ENCODE peak calls at places on chromosomes 6 and 20, in five cellular contexts. Z is cardiac muscle cell, K is heart left ventricle, V is BE2C, C is ascending aorta. S is an unnamed sample.

GRCh38 chr6:107460074-107460631 is 789 bp upstream of the PDSS2 start:
- DNase-seq in Z (peak; percentile 45), K (no peak), V (no peak), C (no peak), S (no peak)

GRCh38 chr6:165497472-165497871 is 165.6 kb downstream of the PDE10A start:
- DNase-seq in Z (no peak), K (no peak), V (no peak), C (no peak), S (no peak)

GRCh38 chr6:100269189-100269588 is 195.5 kb downstream of the SIM1 start:
- DNase-seq in Z (peak; percentile 78), K (no peak), V (no peak), C (no peak), S (no peak)

GRCh38 chr6:52937908-52938307 is 28.4 kb upstream of the GSTA3 start:
- DNase-seq in Z (no peak), K (no peak), V (no peak), C (no peak), S (no peak)

GRCh38 chr6:1286972-1287600 is 24.8 kb upstream of the FOXQ1 start:
- DNase-seq in Z (peak; percentile 86), K (no peak), V (no peak), C (no peak), S (peak; percentile 87)

GRCh38 chr6:149942461-149942829 is 631 bp downstream of the ULBP2 start:
- DNase-seq in Z (no peak), K (no peak), V (no peak), C (peak; percentile 62), S (no peak)

GRCh38 chr6:114419175-114419574 is 76.4 kb upstream of the HS3ST5 start:
- DNase-seq in Z (no peak), K (no peak), V (no peak), C (no peak), S (no peak)

GRCh38 chr6:47477497-47478232 is at the start of gene CD2AP:
- DNase-seq in Z (peak; percentile 83), K (peak; percentile 88), V (peak; percentile 88), C (peak; percentile 89), S (peak; percentile 89)

GRCh38 chr20:10200329-10200728 is 18.3 kb upstream of the SNAP25 start:
- DNase-seq in Z (no peak), K (no peak), V (no peak), C (no peak), S (no peak)

GRCh38 chr6:38579010-38579628 is 60.6 kb downstream of the BTBD9 start:
- DNase-seq in Z (peak; percentile 20), K (no peak), V (no peak), C (no peak), S (no peak)

GRCh38 chr6:114000066-114000465 is 29.1 kb upstream of the HDAC2 start:
- DNase-seq in Z (no peak), K (no peak), V (no peak), C (no peak), S (no peak)

GRCh38 chr6:13762648-13763441 is 51.2 kb upstream of the RANBP9 start:
- DNase-seq in Z (peak; percentile 95), K (no peak), V (no peak), C (peak; percentile 87), S (no peak)

GRCh38 chr20:62704341-62704948 is 4.2 kb upstream of the NTSR1 start:
- DNase-seq in Z (peak; percentile 91), K (peak; percentile 87), V (peak; percentile 99), C (peak; percentile 73), S (peak; percentile 80)

GRCh38 chr20:20824924-20825584 is 112.6 kb upstream of the RALGAPA2 start:
- DNase-seq in Z (peak; percentile 55), K (peak; percentile 60), V (peak; percentile 67), C (no peak), S (peak; percentile 68)

GRCh38 chr6:126888727-126889725 is 229.4 kb upstream of the RSPO3 start:
- DNase-seq in Z (no peak), K (no peak), V (no peak), C (no peak), S (no peak)

GRCh38 chr20:46853926-46854325 is 40.7 kb upstream of the EYA2 start:
- DNase-seq in Z (no peak), K (no peak), V (no peak), C (no peak), S (no peak)

GRCh38 chr6:52416629-52417151 is 3.5 kb upstream of the EFHC1 start:
- DNase-seq in Z (peak; percentile 70), K (no peak), V (peak; percentile 36), C (peak; percentile 61), S (no peak)

GRCh38 chr6:16181429-16182359 is 52.8 kb downstream of the MYLIP start:
- DNase-seq in Z (no peak), K (no peak), V (no peak), C (no peak), S (peak; percentile 56)

GRCh38 chr6:17478223-17478907 is 85.0 kb downstream of the CAP2 start:
- DNase-seq in Z (peak; percentile 24), K (no peak), V (no peak), C (no peak), S (no peak)

GRCh38 chr6:127518710-127519468 is at the start of gene MTCL3:
- DNase-seq in Z (peak; percentile 58), K (no peak), V (peak; percentile 96), C (no peak), S (no peak)

GRCh38 chr6:80720824-80721223 is 614.4 kb downstream of the BCKDHB start:
- DNase-seq in Z (no peak), K (no peak), V (no peak), C (no peak), S (no peak)

GRCh38 chr6:40788661-40789111 is 201.5 kb upstream of the LRFN2 start:
- DNase-seq in Z (peak; percentile 23), K (no peak), V (peak; percentile 46), C (no peak), S (no peak)

GRCh38 chr6:44009425-44010321 is 117.6 kb downstream of the MRPL14 start:
- DNase-seq in Z (no peak), K (peak; percentile 60), V (no peak), C (no peak), S (no peak)

GRCh38 chr6:151716446-151717047 is 90.9 kb upstream of the ESR1 start:
- DNase-seq in Z (no peak), K (no peak), V (no peak), C (no peak), S (peak; percentile 54)

GRCh38 chr6:37396571-37397185 is 36.3 kb upstream of the CMTR1 start:
- DNase-seq in Z (peak; percentile 93), K (no peak), V (peak; percentile 32), C (no peak), S (no peak)

GRCh38 chr20:50726955-50727791 is 4.2 kb upstream of the PARD6B start:
- DNase-seq in Z (no peak), K (no peak), V (no peak), C (no peak), S (no peak)

GRCh38 chr20:56974499-56975250 is 291.8 kb downstream of the BMP7 start:
- DNase-seq in Z (peak; percentile 62), K (no peak), V (peak; percentile 46), C (no peak), S (no peak)

GRCh38 chr6:152089992-152090391 is 282.5 kb downstream of the ESR1 start:
- DNase-seq in Z (peak; percentile 62), K (no peak), V (no peak), C (peak; percentile 80), S (no peak)

GRCh38 chr20:59087829-59088433 is 45.3 kb upstream of the PRELID3B start:
- DNase-seq in Z (peak; percentile 70), K (peak; percentile 82), V (peak; percentile 83), C (peak; percentile 84), S (peak; percentile 88)

GRCh38 chr6:111534366-111534765 is 51.3 kb upstream of the REV3L start:
- DNase-seq in Z (peak; percentile 49), K (peak; percentile 76), V (peak; percentile 76), C (no peak), S (peak; percentile 68)

GRCh38 chr6:48542191-48542590 is 431.2 kb upstream of the PTCHD4 start:
- DNase-seq in Z (peak; percentile 37), K (no peak), V (no peak), C (no peak), S (no peak)

GRCh38 chr20:8735674-8736073 is 333.2 kb upstream of the PLCB4 start:
- DNase-seq in Z (no peak), K (no peak), V (no peak), C (no peak), S (no peak)

GRCh38 chr20:53914091-53914860 is 156.1 kb downstream of the BCAS1 start:
- DNase-seq in Z (peak; percentile 69), K (no peak), V (no peak), C (no peak), S (no peak)
- TF ChIP-seq CTCF in Z (peak; percentile 7), K (no peak), V (no peak), C (no peak), S (no peak)

GRCh38 chr6:25972902-25973301 is 10.3 kb downstream of the TRIM38 start:
- DNase-seq in Z (no peak), K (no peak), V (no peak), C (no peak), S (no peak)
- H3K4me1 ChIP-seq in Z (no peaks in the 10 kb centered on the region), K (peaks cover 4% of the 10 kb centered on the region), V (no peaks in the 10 kb centered on the region), C (peaks cover 11% of the 10 kb centered on the region), S (peaks cover 37% of the 10 kb centered on the region)

DNA sequence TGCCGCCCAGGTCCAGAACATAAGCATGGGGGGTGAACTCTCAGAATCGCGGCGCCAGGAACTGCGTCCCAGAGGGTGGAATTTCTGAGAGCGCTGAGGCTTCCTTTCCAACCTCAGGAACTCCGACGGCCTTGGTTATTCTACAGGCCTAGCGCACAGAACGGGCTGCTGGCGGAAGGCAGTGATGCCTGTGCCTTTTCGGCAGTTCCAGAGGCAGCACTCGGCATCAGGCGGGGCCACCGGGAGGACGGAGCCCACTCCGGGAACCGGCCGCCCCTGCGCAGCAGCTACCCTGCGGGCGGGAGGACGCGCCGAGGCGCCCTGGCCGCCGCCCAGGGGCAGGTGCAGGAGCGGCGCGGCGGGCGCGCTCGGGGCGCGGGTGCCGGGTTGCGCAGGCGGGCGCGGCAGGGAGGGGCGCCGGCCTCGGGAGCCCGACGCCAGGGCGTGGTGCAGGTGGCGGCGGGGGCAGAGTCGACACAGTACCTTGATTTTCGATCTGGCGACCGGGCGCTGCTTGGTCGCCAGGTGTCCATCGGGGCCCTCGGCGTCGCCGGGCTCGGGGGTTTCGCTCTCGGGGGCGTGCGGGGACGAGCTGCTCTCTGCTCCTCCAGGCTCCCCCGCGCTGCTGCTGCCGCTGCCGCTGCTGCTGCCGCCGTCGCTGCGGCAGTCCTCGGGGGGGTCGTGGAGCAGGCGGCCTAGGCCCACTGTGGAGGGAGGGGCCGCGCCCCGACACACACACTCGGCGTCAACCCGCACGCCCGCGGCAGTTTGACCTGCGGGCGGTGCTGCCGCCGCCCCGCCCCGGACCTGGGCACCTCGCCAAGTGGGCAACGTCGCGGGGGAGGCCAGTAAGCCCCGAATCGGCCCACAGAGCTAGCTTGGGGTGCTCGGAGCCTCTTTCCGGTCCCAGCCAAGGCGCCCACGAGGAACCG is 1.3 kb downstream of the OVOL2 start:
- DNase-seq in Z (peak; percentile 12), K (no peak), V (no peak), C (peak; percentile 52), S (peak; percentile 61)
- H3K4me3 ChIP-seq in Z (peak overlapping the region; percentile 50), K (peak overlapping the region; percentile 43), V (no peak overlapping the region), C (peak overlapping the region; percentile 64), S (peak overlapping the region; percentile 58)

DNA sequence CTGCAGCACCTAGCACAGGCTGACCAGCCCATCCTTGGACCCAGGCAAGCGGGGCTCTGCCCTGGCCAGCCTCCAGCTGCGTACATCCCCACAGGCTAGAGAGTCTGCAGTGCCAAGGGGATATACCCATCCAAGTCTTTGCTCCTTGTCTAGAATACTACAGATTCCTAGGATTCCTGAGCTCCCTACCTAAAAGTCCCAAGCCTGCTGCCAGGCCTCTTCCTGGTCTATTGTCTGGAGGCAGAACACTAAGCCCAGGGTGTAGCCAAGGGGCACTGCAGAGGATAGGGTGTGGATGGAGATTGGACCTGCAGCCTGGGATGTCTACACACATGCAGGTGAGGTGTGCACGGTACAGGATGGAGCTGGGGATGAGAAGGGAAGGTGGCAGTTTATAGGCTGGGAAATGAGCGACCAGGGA is 90.0 kb upstream of the SIRPA start:
- DNase-seq in Z (no peak), K (no peak), V (no peak), C (peak; percentile 52), S (no peak)
- TF ChIP-seq CTCF in Z (no peak), K (no peak), V (no peak), C (no peak), S (no peak)

GRCh38 chr20:32539817-32540675 is 45.1 kb downstream of the NOL4L start:
- DNase-seq in Z (peak; percentile 30), K (no peak), V (no peak), C (no peak), S (peak; percentile 10)
- H3K4me1 ChIP-seq in Z (peaks cover 40% of the 10 kb centered on the region), K (peaks cover 4% of the 10 kb centered on the region), V (peaks cover 16% of the 10 kb centered on the region), C (peaks cover 6% of the 10 kb centered on the region), S (peaks cover 37% of the 10 kb centered on the region)

S was measured in lower lobe of right lung.